ENCODE peak calls at places on chromosomes 16 and 17, in seven cellular contexts. One of them, this sample, is unnamed.

GRCh38 chr16:55297910-55298175 is 26.2 kb upstream of the IRX6 start:
- DNase-seq in activated T-helper 1 cell treated with anti-CD3 and anti-CD28 coated beads, Interleukin-2, amount 50 U/mL, for 16 hours: no peak
- DNase-seq in GM12878: no peak
- DNase-seq in AG09309: peak; percentile 16
- DNase-seq in Kasumi-1: no peak
- DNase-seq in stimulated activated CD8-positive, alpha-beta memory T cell treated with anti-CD3 and anti-CD28 coated beads, Interleukin-15, amount 100 ng/mL, for 48 hours: no peak
- DNase-seq in retina: no peak
- DNase-seq in this sample: no peak

GRCh38 chr17:72575542-72576233 is 454.9 kb downstream of the SOX9 start:
- DNase-seq in stimulated activated CD8-positive, alpha-beta memory T cell treated with anti-CD3 and anti-CD28 coated beads, Interleukin-15, amount 100 ng/mL, for 48 hours: no peak
- DNase-seq in activated T-helper 1 cell treated with anti-CD3 and anti-CD28 coated beads, Interleukin-2, amount 50 U/mL, for 16 hours: no peak
- DNase-seq in retina: no peak
- DNase-seq in AG09309: no peak
- DNase-seq in Kasumi-1: no peak
- DNase-seq in GM12878: no peak
- DNase-seq in this sample: no peak

GRCh38 chr17:7854078-7854777 is 638 bp upstream of the TMEM88 start:
- DNase-seq in activated T-helper 1 cell treated with anti-CD3 and anti-CD28 coated beads, Interleukin-2, amount 50 U/mL, for 16 hours: no peak
- DNase-seq in stimulated activated CD8-positive, alpha-beta memory T cell treated with anti-CD3 and anti-CD28 coated beads, Interleukin-15, amount 100 ng/mL, for 48 hours: no peak
- DNase-seq in GM12878: no peak
- DNase-seq in retina: no peak
- DNase-seq in AG09309: no peak
- DNase-seq in Kasumi-1: no peak
- DNase-seq in this sample: no peak

GRCh38 chr16:85390511-85391174 is 222.5 kb upstream of the GSE1 start:
- DNase-seq in stimulated activated CD8-positive, alpha-beta memory T cell treated with anti-CD3 and anti-CD28 coated beads, Interleukin-15, amount 100 ng/mL, for 48 hours: no peak
- DNase-seq in activated T-helper 1 cell treated with anti-CD3 and anti-CD28 coated beads, Interleukin-2, amount 50 U/mL, for 16 hours: no peak
- DNase-seq in Kasumi-1: no peak
- DNase-seq in retina: no peak
- DNase-seq in AG09309: peak; percentile 74
- DNase-seq in GM12878: no peak
- DNase-seq in this sample: no peak

GRCh38 chr17:53353919-53354351 is 468.8 kb upstream of the KIF2B start:
- DNase-seq in GM12878: no peak
- DNase-seq in AG09309: no peak
- DNase-seq in Kasumi-1: no peak
- DNase-seq in activated T-helper 1 cell treated with anti-CD3 and anti-CD28 coated beads, Interleukin-2, amount 50 U/mL, for 16 hours: no peak
- DNase-seq in retina: no peak
- DNase-seq in stimulated activated CD8-positive, alpha-beta memory T cell treated with anti-CD3 and anti-CD28 coated beads, Interleukin-15, amount 100 ng/mL, for 48 hours: no peak
- DNase-seq in this sample: no peak

GRCh38 chr16:84091460-84091859 is 25.3 kb downstream of the MBTPS1 start:
- DNase-seq in AG09309: no peak
- DNase-seq in Kasumi-1: no peak
- DNase-seq in retina: no peak
- DNase-seq in GM12878: no peak
- DNase-seq in stimulated activated CD8-positive, alpha-beta memory T cell treated with anti-CD3 and anti-CD28 coated beads, Interleukin-15, amount 100 ng/mL, for 48 hours: no peak
- DNase-seq in activated T-helper 1 cell treated with anti-CD3 and anti-CD28 coated beads, Interleukin-2, amount 50 U/mL, for 16 hours: no peak
- DNase-seq in this sample: no peak

GRCh38 chr17:45975640-45976295 is 23.3 kb upstream of the STH start:
- DNase-seq in GM12878: no peak
- DNase-seq in Kasumi-1: no peak
- DNase-seq in stimulated activated CD8-positive, alpha-beta memory T cell treated with anti-CD3 and anti-CD28 coated beads, Interleukin-15, amount 100 ng/mL, for 48 hours: no peak
- DNase-seq in activated T-helper 1 cell treated with anti-CD3 and anti-CD28 coated beads, Interleukin-2, amount 50 U/mL, for 16 hours: no peak
- DNase-seq in AG09309: no peak
- DNase-seq in retina: no peak
- DNase-seq in this sample: no peak

GRCh38 chr16:16144416-16144815 is 78.9 kb downstream of the ABCC6 start:
- DNase-seq in stimulated activated CD8-positive, alpha-beta memory T cell treated with anti-CD3 and anti-CD28 coated beads, Interleukin-15, amount 100 ng/mL, for 48 hours: no peak
- DNase-seq in GM12878: no peak
- DNase-seq in activated T-helper 1 cell treated with anti-CD3 and anti-CD28 coated beads, Interleukin-2, amount 50 U/mL, for 16 hours: no peak
- DNase-seq in Kasumi-1: no peak
- DNase-seq in retina: no peak
- DNase-seq in AG09309: no peak
- DNase-seq in this sample: no peak

GRCh38 chr17:6526362-6527152 is 29.8 kb downstream of the PITPNM3 start:
- DNase-seq in retina: no peak
- DNase-seq in AG09309: no peak
- DNase-seq in GM12878: no peak
- DNase-seq in activated T-helper 1 cell treated with anti-CD3 and anti-CD28 coated beads, Interleukin-2, amount 50 U/mL, for 16 hours: no peak
- DNase-seq in Kasumi-1: no peak
- DNase-seq in stimulated activated CD8-positive, alpha-beta memory T cell treated with anti-CD3 and anti-CD28 coated beads, Interleukin-15, amount 100 ng/mL, for 48 hours: no peak
- DNase-seq in this sample: no peak

GRCh38 chr17:49224198-49224996 is 6.2 kb downstream of the PHOSPHO1 start:
- DNase-seq in Kasumi-1: no peak
- DNase-seq in stimulated activated CD8-positive, alpha-beta memory T cell treated with anti-CD3 and anti-CD28 coated beads, Interleukin-15, amount 100 ng/mL, for 48 hours: no peak
- DNase-seq in activated T-helper 1 cell treated with anti-CD3 and anti-CD28 coated beads, Interleukin-2, amount 50 U/mL, for 16 hours: no peak
- DNase-seq in retina: peak; percentile 67
- DNase-seq in GM12878: no peak
- DNase-seq in AG09309: no peak
- DNase-seq in this sample: no peak

GRCh38 chr17:2828396-2829038 is 32.3 kb downstream of the RAP1GAP2 start:
- DNase-seq in activated T-helper 1 cell treated with anti-CD3 and anti-CD28 coated beads, Interleukin-2, amount 50 U/mL, for 16 hours: peak; percentile 70
- DNase-seq in AG09309: no peak
- DNase-seq in stimulated activated CD8-positive, alpha-beta memory T cell treated with anti-CD3 and anti-CD28 coated beads, Interleukin-15, amount 100 ng/mL, for 48 hours: peak; percentile 46
- DNase-seq in retina: peak; percentile 89
- DNase-seq in GM12878: no peak
- DNase-seq in Kasumi-1: no peak
- DNase-seq in this sample: peak; percentile 45

GRCh38 chr17:3015890-3016289 is 47.5 kb downstream of the OR1D5 start:
- DNase-seq in stimulated activated CD8-positive, alpha-beta memory T cell treated with anti-CD3 and anti-CD28 coated beads, Interleukin-15, amount 100 ng/mL, for 48 hours: no peak
- DNase-seq in AG09309: no peak
- DNase-seq in retina: no peak
- DNase-seq in activated T-helper 1 cell treated with anti-CD3 and anti-CD28 coated beads, Interleukin-2, amount 50 U/mL, for 16 hours: no peak
- DNase-seq in Kasumi-1: no peak
- DNase-seq in GM12878: no peak
- DNase-seq in this sample: no peak

GRCh38 chr16:66408181-66409048 is 18.7 kb upstream of the BEAN1 start:
- DNase-seq in stimulated activated CD8-positive, alpha-beta memory T cell treated with anti-CD3 and anti-CD28 coated beads, Interleukin-15, amount 100 ng/mL, for 48 hours: no peak
- DNase-seq in Kasumi-1: peak; percentile 62
- DNase-seq in retina: no peak
- DNase-seq in GM12878: no peak
- DNase-seq in activated T-helper 1 cell treated with anti-CD3 and anti-CD28 coated beads, Interleukin-2, amount 50 U/mL, for 16 hours: no peak
- DNase-seq in AG09309: no peak
- DNase-seq in this sample: peak; percentile 9

GRCh38 chr16:81837312-81837748 is 58.2 kb downstream of the PLCG2 start:
- DNase-seq in retina: no peak
- DNase-seq in activated T-helper 1 cell treated with anti-CD3 and anti-CD28 coated beads, Interleukin-2, amount 50 U/mL, for 16 hours: no peak
- DNase-seq in stimulated activated CD8-positive, alpha-beta memory T cell treated with anti-CD3 and anti-CD28 coated beads, Interleukin-15, amount 100 ng/mL, for 48 hours: no peak
- DNase-seq in AG09309: no peak
- DNase-seq in Kasumi-1: peak; percentile 65
- DNase-seq in GM12878: no peak
- DNase-seq in this sample: peak; percentile 7

GRCh38 chr17:57309479-57309878 is 53.2 kb downstream of the MSI2 start:
- DNase-seq in Kasumi-1: no peak
- DNase-seq in GM12878: no peak
- DNase-seq in activated T-helper 1 cell treated with anti-CD3 and anti-CD28 coated beads, Interleukin-2, amount 50 U/mL, for 16 hours: no peak
- DNase-seq in AG09309: no peak
- DNase-seq in retina: no peak
- DNase-seq in stimulated activated CD8-positive, alpha-beta memory T cell treated with anti-CD3 and anti-CD28 coated beads, Interleukin-15, amount 100 ng/mL, for 48 hours: no peak
- DNase-seq in this sample: no peak

GRCh38 chr17:1644493-1645206 is 882 bp downstream of the SCARF1 start:
- DNase-seq in activated T-helper 1 cell treated with anti-CD3 and anti-CD28 coated beads, Interleukin-2, amount 50 U/mL, for 16 hours: no peak
- DNase-seq in AG09309: no peak
- DNase-seq in GM12878: peak; percentile 61
- DNase-seq in Kasumi-1: no peak
- DNase-seq in stimulated activated CD8-positive, alpha-beta memory T cell treated with anti-CD3 and anti-CD28 coated beads, Interleukin-15, amount 100 ng/mL, for 48 hours: peak; percentile 54
- DNase-seq in retina: no peak
- DNase-seq in this sample: no peak

GRCh38 chr17:40437095-40437732 is 6.0 kb upstream of the IGFBP4 start:
- DNase-seq in Kasumi-1: peak; percentile 43
- DNase-seq in stimulated activated CD8-positive, alpha-beta memory T cell treated with anti-CD3 and anti-CD28 coated beads, Interleukin-15, amount 100 ng/mL, for 48 hours: no peak
- DNase-seq in AG09309: no peak
- DNase-seq in activated T-helper 1 cell treated with anti-CD3 and anti-CD28 coated beads, Interleukin-2, amount 50 U/mL, for 16 hours: no peak
- DNase-seq in GM12878: no peak
- DNase-seq in retina: no peak
- DNase-seq in this sample: peak; percentile 52

GRCh38 chr16:8867483-8868271 is 1.1 kb downstream of the CARHSP1 start:
- DNase-seq in activated T-helper 1 cell treated with anti-CD3 and anti-CD28 coated beads, Interleukin-2, amount 50 U/mL, for 16 hours: no peak
- DNase-seq in retina: peak; percentile 75
- DNase-seq in Kasumi-1: no peak
- DNase-seq in AG09309: no peak
- DNase-seq in GM12878: no peak
- DNase-seq in stimulated activated CD8-positive, alpha-beta memory T cell treated with anti-CD3 and anti-CD28 coated beads, Interleukin-15, amount 100 ng/mL, for 48 hours: no peak
- DNase-seq in this sample: no peak

GRCh38 chr16:69396187-69397061 is 10.6 kb upstream of the TERF2 start:
- DNase-seq in GM12878: peak; percentile 45
- DNase-seq in activated T-helper 1 cell treated with anti-CD3 and anti-CD28 coated beads, Interleukin-2, amount 50 U/mL, for 16 hours: peak; percentile 43
- DNase-seq in stimulated activated CD8-positive, alpha-beta memory T cell treated with anti-CD3 and anti-CD28 coated beads, Interleukin-15, amount 100 ng/mL, for 48 hours: peak; percentile 35
- DNase-seq in Kasumi-1: peak; percentile 89
- DNase-seq in retina: peak; percentile 81
- DNase-seq in AG09309: peak; percentile 93
- DNase-seq in this sample: peak; percentile 20

GRCh38 chr17:56431736-56432135 is 161.8 kb upstream of the NOG start:
- DNase-seq in GM12878: no peak
- DNase-seq in activated T-helper 1 cell treated with anti-CD3 and anti-CD28 coated beads, Interleukin-2, amount 50 U/mL, for 16 hours: no peak
- DNase-seq in AG09309: no peak
- DNase-seq in retina: no peak
- DNase-seq in stimulated activated CD8-positive, alpha-beta memory T cell treated with anti-CD3 and anti-CD28 coated beads, Interleukin-15, amount 100 ng/mL, for 48 hours: no peak
- DNase-seq in Kasumi-1: no peak
- DNase-seq in this sample: no peak

GRCh38 chr16:85422124-85422373 is 191.1 kb upstream of the GSE1 start:
- DNase-seq in activated T-helper 1 cell treated with anti-CD3 and anti-CD28 coated beads, Interleukin-2, amount 50 U/mL, for 16 hours: no peak
- DNase-seq in Kasumi-1: no peak
- DNase-seq in GM12878: no peak
- DNase-seq in retina: no peak
- DNase-seq in AG09309: no peak
- DNase-seq in stimulated activated CD8-positive, alpha-beta memory T cell treated with anti-CD3 and anti-CD28 coated beads, Interleukin-15, amount 100 ng/mL, for 48 hours: no peak
- DNase-seq in this sample: no peak

GRCh38 chr17:40564883-40565744 is at the start of gene CCR7:
- DNase-seq in GM12878: no peak
- DNase-seq in retina: no peak
- DNase-seq in stimulated activated CD8-positive, alpha-beta memory T cell treated with anti-CD3 and anti-CD28 coated beads, Interleukin-15, amount 100 ng/mL, for 48 hours: peak; percentile 80
- DNase-seq in activated T-helper 1 cell treated with anti-CD3 and anti-CD28 coated beads, Interleukin-2, amount 50 U/mL, for 16 hours: peak; percentile 76
- DNase-seq in Kasumi-1: peak; percentile 32
- DNase-seq in AG09309: no peak
- DNase-seq in this sample: peak; percentile 70

GRCh38 chr17:38667099-38667786 is 7.5 kb downstream of the EPOP start:
- DNase-seq in Kasumi-1: peak; percentile 79
- DNase-seq in AG09309: peak; percentile 8
- DNase-seq in GM12878: no peak
- DNase-seq in stimulated activated CD8-positive, alpha-beta memory T cell treated with anti-CD3 and anti-CD28 coated beads, Interleukin-15, amount 100 ng/mL, for 48 hours: peak; percentile 33
- DNase-seq in activated T-helper 1 cell treated with anti-CD3 and anti-CD28 coated beads, Interleukin-2, amount 50 U/mL, for 16 hours: peak; percentile 35
- DNase-seq in retina: peak; percentile 77
- DNase-seq in this sample: peak; percentile 56

GRCh38 chr16:53433930-53434435 is 288 bp upstream of the RBL2 start:
- DNase-seq in stimulated activated CD8-positive, alpha-beta memory T cell treated with anti-CD3 and anti-CD28 coated beads, Interleukin-15, amount 100 ng/mL, for 48 hours: peak; percentile 77
- DNase-seq in AG09309: no peak
- DNase-seq in retina: no peak
- DNase-seq in activated T-helper 1 cell treated with anti-CD3 and anti-CD28 coated beads, Interleukin-2, amount 50 U/mL, for 16 hours: no peak
- DNase-seq in Kasumi-1: peak; percentile 73
- DNase-seq in GM12878: no peak
- DNase-seq in this sample: no peak

GRCh38 chr16:67199808-67200198 is 872 bp downstream of the ELMO3 start:
- DNase-seq in activated T-helper 1 cell treated with anti-CD3 and anti-CD28 coated beads, Interleukin-2, amount 50 U/mL, for 16 hours: no peak
- DNase-seq in AG09309: no peak
- DNase-seq in Kasumi-1: no peak
- DNase-seq in GM12878: no peak
- DNase-seq in retina: no peak
- DNase-seq in stimulated activated CD8-positive, alpha-beta memory T cell treated with anti-CD3 and anti-CD28 coated beads, Interleukin-15, amount 100 ng/mL, for 48 hours: no peak
- DNase-seq in this sample: no peak

GRCh38 chr17:79914813-79915740 is 75.8 kb upstream of the CBX4 start:
- DNase-seq in Kasumi-1: no peak
- DNase-seq in activated T-helper 1 cell treated with anti-CD3 and anti-CD28 coated beads, Interleukin-2, amount 50 U/mL, for 16 hours: no peak
- DNase-seq in GM12878: no peak
- DNase-seq in stimulated activated CD8-positive, alpha-beta memory T cell treated with anti-CD3 and anti-CD28 coated beads, Interleukin-15, amount 100 ng/mL, for 48 hours: no peak
- DNase-seq in AG09309: no peak
- DNase-seq in retina: no peak
- DNase-seq in this sample: no peak

GRCh38 chr17:75876938-75877751 is 1.2 kb downstream of the TRIM47 start:
- DNase-seq in activated T-helper 1 cell treated with anti-CD3 and anti-CD28 coated beads, Interleukin-2, amount 50 U/mL, for 16 hours: no peak
- DNase-seq in GM12878: no peak
- DNase-seq in AG09309: peak; percentile 77
- DNase-seq in retina: peak; percentile 44
- DNase-seq in stimulated activated CD8-positive, alpha-beta memory T cell treated with anti-CD3 and anti-CD28 coated beads, Interleukin-15, amount 100 ng/mL, for 48 hours: no peak
- DNase-seq in Kasumi-1: no peak
- DNase-seq in this sample: no peak

GRCh38 chr16:57725976-57726375 is 9.6 kb upstream of the KATNB1 start:
- DNase-seq in activated T-helper 1 cell treated with anti-CD3 and anti-CD28 coated beads, Interleukin-2, amount 50 U/mL, for 16 hours: no peak
- DNase-seq in Kasumi-1: no peak
- DNase-seq in AG09309: no peak
- DNase-seq in stimulated activated CD8-positive, alpha-beta memory T cell treated with anti-CD3 and anti-CD28 coated beads, Interleukin-15, amount 100 ng/mL, for 48 hours: no peak
- DNase-seq in GM12878: no peak
- DNase-seq in retina: no peak
- DNase-seq in this sample: no peak

This sample was measured in GDM1.